ENCODE peak calls at places on chromosomes 5 and 9, in eight cellular contexts. L is upper lobe of right lung; Q is right cardiac atrium; H is activated T-cell treated with anti-CD3 and anti-CD28 coated beads, Interleukin-2, amount 50 U/mL, for 4 hours; Y is Right ventricle myocardium superior; F is left lung; W is WTC11; C is left colon. M is an unnamed sample.

GRCh38 chr9:137479892-137480685 is 21.0 kb upstream of the NSMF start:
- ATAC-seq in L (no peak), Q (no peak), H (no peak), Y (no peak), F (no peak), W (no peak), C (no peak), M (no peak)

GRCh38 chr5:131258733-131259132 is 5.1 kb upstream of the CDC42SE2 start:
- ATAC-seq in L (no peak), Q (no peak), H (no peak), Y (no peak), F (no peak), W (no peak), C (no peak), M (no peak)

GRCh38 chr9:86732514-86732913 is 214.8 kb downstream of the GAS1 start:
- ATAC-seq in L (no peak), Q (peak; percentile 84), H (no peak), Y (peak; percentile 86), F (peak; percentile 21), W (no peak), C (no peak), M (no peak)

GRCh38 chr5:139698461-139699146 is 50.5 kb downstream of the CXXC5 start:
- ATAC-seq in L (peak; percentile 33), Q (peak; percentile 58), H (no peak), Y (peak; percentile 66), F (peak; percentile 26), W (peak; percentile 41), C (peak; percentile 23), M (peak; percentile 12)

GRCh38 chr9:137267933-137268355 is 9.6 kb upstream of the TOR4A start:
- ATAC-seq in L (no peak), Q (no peak), H (no peak), Y (no peak), F (no peak), W (no peak), C (no peak), M (peak; percentile 87)

GRCh38 chr5:180742727-180743126 is 2.9 kb upstream of the OR2Y1 start:
- ATAC-seq in L (no peak), Q (no peak), H (no peak), Y (no peak), F (no peak), W (no peak), C (no peak), M (no peak)

GRCh38 chr5:56734066-56734766 is 81.1 kb upstream of the MAP3K1 start:
- ATAC-seq in L (no peak), Q (no peak), H (no peak), Y (no peak), F (no peak), W (no peak), C (no peak), M (no peak)

GRCh38 chr5:129905467-129906176 is 1.4 kb downstream of the CHSY3 start:
- ATAC-seq in L (no peak), Q (no peak), H (no peak), Y (no peak), F (no peak), W (peak; percentile 22), C (no peak), M (no peak)

GRCh38 chr9:78000221-78000620 is 31.4 kb downstream of the GNAQ start:
- ATAC-seq in L (no peak), Q (no peak), H (peak; percentile 83), Y (no peak), F (no peak), W (no peak), C (no peak), M (no peak)

GRCh38 chr9:121328476-121328875 is 41.6 kb downstream of the STOM start:
- ATAC-seq in L (no peak), Q (no peak), H (no peak), Y (no peak), F (no peak), W (no peak), C (no peak), M (no peak)

GRCh38 chr5:170057311-170057710 is 48.4 kb upstream of the FOXI1 start:
- ATAC-seq in L (peak; percentile 73), Q (no peak), H (no peak), Y (no peak), F (peak; percentile 83), W (no peak), C (no peak), M (no peak)

GRCh38 chr5:150512368-150512747 is 4.4 kb downstream of the NDST1 start:
- ATAC-seq in L (peak; percentile 8), Q (no peak), H (no peak), Y (no peak), F (peak; percentile 11), W (no peak), C (peak; percentile 43), M (no peak)

GRCh38 chr9:106869458-106869857 is 6.5 kb downstream of the ZNF462 start:
- ATAC-seq in L (peak; percentile 25), Q (peak; percentile 64), H (no peak), Y (peak; percentile 67), F (peak; percentile 25), W (no peak), C (peak; percentile 72), M (no peak)

GRCh38 chr9:70079364-70080103 is 35.9 kb downstream of the MAMDC2 start:
- ATAC-seq in L (peak; percentile 63), Q (no peak), H (no peak), Y (peak; percentile 42), F (peak; percentile 73), W (peak; percentile 62), C (no peak), M (no peak)

GRCh38 chr9:117424291-117424690 is 9.4 kb upstream of the ASTN2 start:
- ATAC-seq in L (no peak), Q (no peak), H (no peak), Y (no peak), F (no peak), W (no peak), C (no peak), M (no peak)

GRCh38 chr5:143245929-143246561 is 157.4 kb downstream of the NR3C1 start:
- ATAC-seq in L (no peak), Q (no peak), H (no peak), Y (no peak), F (peak; percentile 39), W (no peak), C (no peak), M (no peak)

GRCh38 chr9:93095205-93096130 is 549 bp upstream of the CARD19 start:
- ATAC-seq in L (peak; percentile 88), Q (peak; percentile 90), H (peak; percentile 78), Y (peak; percentile 85), F (peak; percentile 84), W (peak; percentile 87), C (peak; percentile 76), M (peak; percentile 90)

GRCh38 chr9:117546894-117547293 is 132.0 kb upstream of the ASTN2 start:
- ATAC-seq in L (peak; percentile 62), Q (no peak), H (no peak), Y (no peak), F (peak; percentile 71), W (peak; percentile 5), C (peak; percentile 97), M (peak; percentile 10)

GRCh38 chr5:150461231-150461630 is 11.7 kb upstream of the RPS14 start:
- ATAC-seq in L (no peak), Q (no peak), H (no peak), Y (no peak), F (no peak), W (no peak), C (no peak), M (peak; percentile 88)

GRCh38 chr9:88791105-88791805 is 200.0 kb upstream of the S1PR3 start:
- ATAC-seq in L (peak; percentile 48), Q (peak; percentile 85), H (no peak), Y (peak; percentile 77), F (peak; percentile 61), W (no peak), C (no peak), M (no peak)

GRCh38 chr5:168427224-168427623 is 59.0 kb upstream of the RARS1 start:
- ATAC-seq in L (no peak), Q (no peak), H (no peak), Y (no peak), F (no peak), W (no peak), C (no peak), M (no peak)

GRCh38 chr5:180783340-180784052 is 19.1 kb downstream of the MGAT1 start:
- ATAC-seq in L (no peak), Q (no peak), H (no peak), Y (no peak), F (no peak), W (no peak), C (no peak), M (no peak)

GRCh38 chr5:66661149-66661548 is 65.0 kb downstream of the MAST4 start:
- ATAC-seq in L (peak; percentile 31), Q (peak; percentile 72), H (no peak), Y (peak; percentile 82), F (peak; percentile 81), W (no peak), C (no peak), M (no peak)

GRCh38 chr9:100064872-100065581 is 33.8 kb downstream of the ERP44 start:
- ATAC-seq in L (no peak), Q (no peak), H (peak; percentile 35), Y (no peak), F (peak; percentile 39), W (no peak), C (no peak), M (no peak)

GRCh38 chr5:143663872-143664271 is 148.1 kb upstream of the HMHB1 start:
- ATAC-seq in L (no peak), Q (no peak), H (no peak), Y (no peak), F (no peak), W (no peak), C (peak; percentile 94), M (no peak)

GRCh38 chr5:31393126-31393525 is 138.8 kb downstream of the DROSHA start:
- ATAC-seq in L (no peak), Q (no peak), H (no peak), Y (no peak), F (peak; percentile 34), W (no peak), C (no peak), M (no peak)

GRCh38 chr9:113712053-113712452 is 164.1 kb upstream of the ZNF618 start:
- ATAC-seq in L (no peak), Q (no peak), H (no peak), Y (peak; percentile 79), F (peak; percentile 59), W (no peak), C (peak; percentile 71), M (no peak)

GRCh38 chr9:127651697-127652610 is 39.9 kb downstream of the STXBP1 start:
- ATAC-seq in L (peak; percentile 39), Q (no peak), H (no peak), Y (peak; percentile 55), F (peak; percentile 84), W (peak; percentile 31), C (no peak), M (no peak)

GRCh38 chr5:30099634-30100033 is 1093.9 kb upstream of the CDH6 start:
- ATAC-seq in L (no peak), Q (no peak), H (no peak), Y (no peak), F (no peak), W (peak; percentile 41), C (no peak), M (no peak)

M was measured in stimulated activated memory B cell treated with anti-CD40 and anti-IgM and Interleukin-4, amounts not matched to agents 10 μg/mL and 1 μg/mL and 100 μg/mL, for 72 hours.